ENCODE peak calls at places on chromosomes 5 and 9, in five cellular contexts. H, G, P, W and R are unnamed samples.

GRCh38 chr5:127696688-127697087 is 6.5 kb upstream of the CCDC192 start:
- DNase-seq in H (no peak), G (no peak), P (peak), W (no peak), R (no peak)

GRCh38 chr5:39175273-39175955 is 43.9 kb downstream of the FYB1 start:
- DNase-seq in H (no peak), G (no peak), P (no peak), W (no peak), R (no peak)

GRCh38 chr9:115261656-115262081 is 143.7 kb upstream of the TNC start:
- DNase-seq in H (no peak), G (no peak), P (peak), W (no peak), R (no peak)

GRCh38 chr9:121604242-121604641 is 47.2 kb upstream of the DAB2IP start:
- DNase-seq in H (no peak), G (no peak), P (no peak), W (no peak), R (no peak)

GRCh38 chr5:97171703-97172102 is 11.3 kb downstream of the RIOK2 start:
- DNase-seq in H (no peak), G (no peak), P (no peak), W (no peak), R (no peak)

GRCh38 chr5:123125172-123125508 is 36.1 kb downstream of the PRDM6 start:
- DNase-seq in H (no peak), G (no peak), P (peak), W (no peak), R (no peak)

GRCh38 chr9:71806916-71807315 is 38.6 kb upstream of the CEMIP2 start:
- DNase-seq in H (peak), G (peak), P (peak), W (peak), R (peak)

GRCh38 chr5:58149750-58150149 is 310.1 kb downstream of the PLK2 start:
- DNase-seq in H (no peak), G (no peak), P (no peak), W (no peak), R (no peak)

GRCh38 chr9:98491778-98492177 is 217.0 kb downstream of the GABBR2 start:
- DNase-seq in H (no peak), G (no peak), P (peak), W (no peak), R (no peak)

GRCh38 chr5:154296525-154297159 is 106.1 kb downstream of the GALNT10 start:
- DNase-seq in H (peak), G (no peak), P (no peak), W (no peak), R (no peak)

GRCh38 chr9:134355561-134356278 is 29.5 kb downstream of the RXRA start:
- DNase-seq in H (peak), G (no peak), P (no peak), W (no peak), R (no peak)

GRCh38 chr9:133835273-133835901 is 97.2 kb upstream of the SARDH start:
- DNase-seq in H (no peak), G (no peak), P (no peak), W (no peak), R (no peak)

GRCh38 chr9:81819859-81820546 is 108.2 kb upstream of the SPATA31D4 start:
- DNase-seq in H (no peak), G (peak), P (peak), W (no peak), R (no peak)

GRCh38 chr9:82024931-82025330 is 36.4 kb downstream of the SPATA31D1 start:
- DNase-seq in H (no peak), G (no peak), P (no peak), W (no peak), R (no peak)

GRCh38 chr9:99562263-99562565 is 259.5 kb upstream of the NR4A3 start:
- DNase-seq in H (no peak), G (no peak), P (no peak), W (no peak), R (no peak)

GRCh38 chr9:32551491-32552049 is 557 bp upstream of the SMIM27 start:
- DNase-seq in H (peak), G (peak), P (peak), W (peak), R (peak)

GRCh38 chr9:135613946-135614805 is 25.2 kb downstream of the GLT6D1 start:
- DNase-seq in H (no peak), G (no peak), P (no peak), W (no peak), R (no peak)

GRCh38 chr5:142600092-142600491 is 85.8 kb downstream of the FGF1 start:
- DNase-seq in H (no peak), G (no peak), P (no peak), W (no peak), R (no peak)

GRCh38 chr5:38994329-38994927 is 79.8 kb downstream of the RICTOR start:
- DNase-seq in H (peak), G (no peak), P (peak), W (peak), R (peak)

GRCh38 chr5:140642718-140643117 is 3.5 kb downstream of the TMCO6 start:
- DNase-seq in H (no peak), G (no peak), P (peak), W (peak), R (no peak)

GRCh38 chr9:13810510-13810909 is 503.4 kb downstream of the NFIB start:
- DNase-seq in H (no peak), G (no peak), P (no peak), W (no peak), R (no peak)

GRCh38 chr9:32344551-32345182 is 39.8 kb upstream of the ACO1 start:
- DNase-seq in H (no peak), G (no peak), P (peak), W (no peak), R (no peak)

GRCh38 chr5:31213676-31214638 is 20.5 kb downstream of the CDH6 start:
- DNase-seq in H (no peak), G (no peak), P (no peak), W (no peak), R (no peak)

GRCh38 chr9:22342489-22343217 is 104.0 kb upstream of the DMRTA1 start:
- DNase-seq in H (no peak), G (no peak), P (peak), W (peak), R (no peak)

GRCh38 chr5:111133436-111133751 is 41.2 kb downstream of the WDR36 start:
- DNase-seq in H (no peak), G (peak), P (no peak), W (no peak), R (no peak)

GRCh38 chr5:149082271-149082670 is 19.4 kb upstream of the SH3TC2 start:
- DNase-seq in H (no peak), G (no peak), P (no peak), W (no peak), R (no peak)

GRCh38 chr5:76114192-76114795 is 31.1 kb downstream of the SV2C start:
- DNase-seq in H (peak), G (no peak), P (no peak), W (no peak), R (no peak)

GRCh38 chr9:137575725-137576411 is 2.9 kb downstream of the DPH7 start:
- DNase-seq in H (no peak), G (no peak), P (no peak), W (no peak), R (peak)

GRCh38 chr9:81097167-81097566 is 592.2 kb downstream of the TLE1 start:
- DNase-seq in H (no peak), G (no peak), P (no peak), W (no peak), R (no peak)

GRCh38 chr5:10248378-10249260 is 1.1 kb downstream of the ATPSCKMT start:
- DNase-seq in H (peak), G (peak), P (no peak), W (no peak), R (peak)

GRCh38 chr5:10250804-10251276 is 760 bp downstream of the CCT5 start:
- DNase-seq in H (no peak), G (no peak), P (peak), W (no peak), R (peak)

GRCh38 chr5:10251409-10251808 is 1.3 kb downstream of the CCT5 start:
- DNase-seq in H (no peak), G (no peak), P (no peak), W (no peak), R (peak)

GRCh38 chr5:10253390-10253789 is 3.3 kb downstream of the CCT5 start:
- DNase-seq in H (no peak), G (no peak), P (no peak), W (no peak), R (no peak)

GRCh38 chr5:10249948-10250803 is at the start of gene CCT5:
- DNase-seq in H (peak), G (peak), P (peak), W (peak), R (peak)
- TF ChIP-seq POLR2A in H (peak), G (no peak), P (peak), W (peak), R (peak)

DNA sequence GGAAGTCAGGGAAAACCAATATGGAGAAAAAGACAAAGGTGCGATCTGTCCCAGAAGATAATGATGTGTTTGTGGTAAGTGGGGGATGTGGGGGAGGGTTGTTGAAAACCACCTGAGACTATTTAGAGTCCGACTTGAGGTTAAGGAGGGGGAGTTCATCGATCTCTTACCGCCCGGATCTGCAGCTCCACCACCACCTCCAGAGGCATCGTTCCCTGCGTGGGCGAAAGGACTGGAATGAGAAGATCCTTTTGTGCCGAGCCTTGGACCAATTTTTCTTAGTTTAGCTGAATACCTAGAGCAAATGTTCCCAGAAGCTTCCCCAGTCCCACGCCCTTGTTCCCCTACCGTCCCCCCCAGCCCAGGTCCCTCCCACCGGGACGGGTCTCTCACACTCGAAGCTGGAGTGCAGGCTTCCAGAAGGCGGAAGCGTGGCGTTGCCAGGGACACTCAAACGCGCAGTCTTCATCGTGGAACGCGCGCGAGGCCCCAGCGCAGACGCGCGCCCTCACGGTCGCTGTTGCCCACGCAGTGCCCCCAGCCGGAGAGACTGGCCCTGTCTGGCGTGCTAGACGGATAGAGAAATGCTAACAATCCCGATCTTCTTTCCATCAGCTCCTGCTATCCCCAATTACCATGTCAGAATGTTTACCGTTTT is at the start of gene SPATA6L:
- DNase-seq in H (peak), G (peak), P (peak), W (no peak), R (peak)
- TF ChIP-seq POLR2A in H (peak), G (no peak), P (no peak), W (no peak), R (peak)

DNA sequence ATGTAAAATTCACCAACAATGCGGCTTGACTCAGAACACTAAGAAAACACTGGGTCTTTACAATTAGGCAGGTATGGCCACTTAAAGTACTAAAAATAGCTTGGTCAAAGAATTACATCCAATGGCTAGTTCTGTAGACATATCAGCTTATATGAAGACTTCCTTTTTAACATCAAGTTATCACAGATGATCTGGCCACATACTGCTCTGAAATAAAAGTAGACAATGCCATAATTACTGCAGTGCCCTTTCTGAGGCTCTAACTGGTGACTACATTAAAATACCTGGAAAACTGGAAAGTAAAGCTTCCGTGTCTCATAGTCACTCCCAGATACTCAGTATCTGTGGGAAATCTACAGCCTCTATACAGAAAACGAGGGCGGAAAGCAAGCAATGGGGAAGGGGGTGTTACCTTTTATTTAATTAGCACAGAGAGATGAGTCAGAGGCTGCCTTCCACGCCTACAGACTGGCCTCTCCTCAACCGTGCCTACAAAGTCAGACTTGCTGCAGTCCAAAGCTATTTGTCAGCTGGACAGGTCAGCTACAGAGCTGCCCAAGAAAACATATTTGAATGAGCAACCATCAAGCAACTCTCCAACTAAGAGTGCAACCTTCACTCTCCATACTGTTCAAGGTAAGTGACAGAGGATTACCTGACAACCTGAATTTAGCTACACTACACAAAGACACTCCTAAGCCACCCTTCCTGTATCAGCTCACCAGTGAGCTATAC is 8.7 kb downstream of the SERINC5 start:
- DNase-seq in H (peak), G (no peak), P (peak), W (peak), R (peak)
- TF ChIP-seq POLR2A in H (peak), G (no peak), P (no peak), W (no peak), R (peak)

GRCh38 chr5:88883059-88883565 is at the start of gene MEF2C:
- DNase-seq in H (peak), G (peak), P (peak), W (peak), R (peak)
- TF ChIP-seq POLR2A in H (peak), G (peak), P (peak), W (peak), R (peak)

GRCh38 chr5:172766287-172767104 is 4.5 kb downstream of the DUSP1 start:
- DNase-seq in H (peak), G (peak), P (peak), W (peak), R (no peak)
- TF ChIP-seq POLR2A in H (peak), G (no peak), P (no peak), W (no peak), R (peak)

GRCh38 chr9:4297151-4297794 is 2.6 kb downstream of the GLIS3 start:
- DNase-seq in H (peak), G (peak), P (peak), W (peak), R (peak)
- TF ChIP-seq POLR2A in H (no peak), G (peak), P (no peak), W (no peak), R (no peak)

GRCh38 chr5:66193419-66193818 is 49.3 kb downstream of the SREK1 start:
- DNase-seq in H (no peak), G (no peak), P (no peak), W (no peak), R (no peak)
- TF ChIP-seq POLR2A in H (no peak), G (no peak), P (no peak), W (no peak), R (no peak)

DNA sequence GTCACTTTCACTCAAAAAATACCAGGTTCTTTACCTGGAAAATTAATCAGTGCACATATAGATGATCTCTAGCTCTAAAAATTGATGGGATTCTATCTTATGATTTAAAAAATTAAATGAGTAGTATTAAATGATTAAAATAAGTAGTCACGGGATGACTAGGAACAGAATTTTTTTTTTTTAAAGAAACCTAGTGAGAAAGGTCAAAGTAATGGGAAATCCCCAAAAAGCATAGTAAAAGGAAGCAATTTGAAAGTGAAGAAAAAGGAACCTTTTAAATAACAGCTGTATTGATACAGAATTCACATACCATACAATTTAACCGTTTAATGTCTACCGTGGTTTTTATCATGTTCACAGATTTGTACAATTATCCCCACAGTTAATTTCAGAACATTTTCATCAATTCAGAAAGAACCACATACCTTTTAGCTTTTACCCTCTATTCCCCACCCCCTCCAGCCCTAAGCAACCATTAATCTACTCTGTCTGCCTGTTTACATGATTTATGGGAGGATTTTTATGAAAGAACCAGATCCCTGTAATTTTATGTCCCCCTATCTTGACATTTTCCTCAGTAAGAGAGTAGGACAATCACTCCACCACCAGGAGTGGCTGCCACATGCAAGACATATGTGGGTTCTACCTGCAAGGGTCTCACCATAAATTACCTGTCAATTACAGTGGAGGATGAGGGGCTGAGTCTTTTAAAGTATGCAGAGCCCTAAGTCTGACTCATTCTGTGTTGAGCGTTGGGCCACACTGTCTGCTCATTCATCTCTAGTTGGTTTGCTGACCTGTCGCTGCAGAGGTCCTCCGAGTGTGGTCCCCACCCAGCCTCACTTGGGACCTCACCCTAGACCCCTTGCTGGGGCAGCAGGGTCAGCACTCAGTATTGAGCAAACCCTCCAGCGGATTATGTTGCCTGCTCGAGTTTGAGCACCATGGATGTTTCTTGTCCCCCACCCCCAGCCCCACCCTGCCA is 16.0 kb downstream of the ANKRD33B start:
- DNase-seq in H (no peak), G (no peak), P (no peak), W (no peak), R (no peak)
- TF ChIP-seq POLR2A in H (no peak), G (no peak), P (no peak), W (no peak), R (no peak)